ENCODE peak calls at places on chromosomes 12 and 14, in ten cellular contexts. One of them, this sample, is unnamed.

GRCh38 chr14:44154889-44155288 is 352.2 kb downstream of the FSCB start:
- DNase-seq in pancreas: no peak
- DNase-seq in brain microvascular endothelial cell: no peak
- DNase-seq in endodermal cell: no peak
- DNase-seq in colonic mucosa: no peak
- DNase-seq in lower leg skin: no peak
- DNase-seq in lung: no peak
- DNase-seq in choroid plexus epithelial cell: no peak
- DNase-seq in fibroblast of lung: no peak
- DNase-seq in uterus: no peak
- DNase-seq in this sample: no peak

GRCh38 chr12:91896725-91897515 is 248.7 kb downstream of the BTG1 start:
- DNase-seq in pancreas: no peak
- DNase-seq in brain microvascular endothelial cell: no peak
- DNase-seq in endodermal cell: no peak
- DNase-seq in colonic mucosa: no peak
- DNase-seq in lower leg skin: peak
- DNase-seq in lung: no peak
- DNase-seq in choroid plexus epithelial cell: no peak
- DNase-seq in fibroblast of lung: peak
- DNase-seq in uterus: peak
- DNase-seq in this sample: no peak

GRCh38 chr12:56437430-56438176 is 11.6 kb downstream of the TIMELESS start:
- DNase-seq in pancreas: no peak
- DNase-seq in brain microvascular endothelial cell: no peak
- DNase-seq in endodermal cell: no peak
- DNase-seq in colonic mucosa: no peak
- DNase-seq in lower leg skin: no peak
- DNase-seq in lung: no peak
- DNase-seq in choroid plexus epithelial cell: no peak
- DNase-seq in fibroblast of lung: no peak
- DNase-seq in uterus: no peak
- DNase-seq in this sample: no peak

GRCh38 chr14:63276016-63276415 is 42.7 kb downstream of the GPHB5 start:
- DNase-seq in pancreas: no peak
- DNase-seq in brain microvascular endothelial cell: no peak
- DNase-seq in endodermal cell: no peak
- DNase-seq in colonic mucosa: no peak
- DNase-seq in lower leg skin: no peak
- DNase-seq in lung: no peak
- DNase-seq in choroid plexus epithelial cell: no peak
- DNase-seq in fibroblast of lung: no peak
- DNase-seq in uterus: no peak
- DNase-seq in this sample: no peak

GRCh38 chr12:20260864-20261263 is 107.5 kb upstream of the PDE3A start:
- DNase-seq in pancreas: no peak
- DNase-seq in brain microvascular endothelial cell: no peak
- DNase-seq in endodermal cell: no peak
- DNase-seq in colonic mucosa: no peak
- DNase-seq in lower leg skin: no peak
- DNase-seq in lung: no peak
- DNase-seq in choroid plexus epithelial cell: no peak
- DNase-seq in fibroblast of lung: no peak
- DNase-seq in uterus: no peak
- DNase-seq in this sample: no peak

GRCh38 chr14:36057452-36058142 is 118.9 kb downstream of the PTCSC3 start:
- DNase-seq in pancreas: no peak
- DNase-seq in brain microvascular endothelial cell: no peak
- DNase-seq in endodermal cell: no peak
- DNase-seq in colonic mucosa: no peak
- DNase-seq in lower leg skin: no peak
- DNase-seq in lung: no peak
- DNase-seq in choroid plexus epithelial cell: peak
- DNase-seq in fibroblast of lung: peak
- DNase-seq in uterus: no peak
- DNase-seq in this sample: no peak

GRCh38 chr12:32049956-32050355 is 56.7 kb upstream of the BICD1 start:
- DNase-seq in pancreas: no peak
- DNase-seq in brain microvascular endothelial cell: no peak
- DNase-seq in endodermal cell: no peak
- DNase-seq in colonic mucosa: no peak
- DNase-seq in lower leg skin: no peak
- DNase-seq in lung: no peak
- DNase-seq in choroid plexus epithelial cell: no peak
- DNase-seq in fibroblast of lung: no peak
- DNase-seq in uterus: no peak
- DNase-seq in this sample: no peak

GRCh38 chr12:122499991-122500684 is 594 bp downstream of the ZCCHC8 start:
- DNase-seq in pancreas: peak
- DNase-seq in brain microvascular endothelial cell: peak
- DNase-seq in endodermal cell: peak
- DNase-seq in colonic mucosa: peak
- DNase-seq in lower leg skin: peak
- DNase-seq in lung: peak
- DNase-seq in choroid plexus epithelial cell: peak
- DNase-seq in fibroblast of lung: peak
- DNase-seq in uterus: peak
- DNase-seq in this sample: peak

GRCh38 chr14:74015965-74016364 is 3.1 kb downstream of the ENTPD5 start:
- DNase-seq in pancreas: no peak
- DNase-seq in brain microvascular endothelial cell: no peak
- DNase-seq in endodermal cell: no peak
- DNase-seq in colonic mucosa: no peak
- DNase-seq in lower leg skin: no peak
- DNase-seq in lung: no peak
- DNase-seq in choroid plexus epithelial cell: no peak
- DNase-seq in fibroblast of lung: no peak
- DNase-seq in uterus: no peak
- DNase-seq in this sample: no peak

GRCh38 chr14:75438486-75439080 is 10.8 kb downstream of the JDP2 start:
- DNase-seq in pancreas: no peak
- DNase-seq in brain microvascular endothelial cell: no peak
- DNase-seq in endodermal cell: no peak
- DNase-seq in colonic mucosa: no peak
- DNase-seq in lower leg skin: no peak
- DNase-seq in lung: no peak
- DNase-seq in choroid plexus epithelial cell: no peak
- DNase-seq in fibroblast of lung: no peak
- DNase-seq in uterus: no peak
- DNase-seq in this sample: no peak

GRCh38 chr14:36224176-36224575 is 47.7 kb upstream of the PTCSC3 start:
- DNase-seq in pancreas: no peak
- DNase-seq in brain microvascular endothelial cell: no peak
- DNase-seq in endodermal cell: no peak
- DNase-seq in colonic mucosa: no peak
- DNase-seq in lower leg skin: no peak
- DNase-seq in lung: no peak
- DNase-seq in choroid plexus epithelial cell: no peak
- DNase-seq in fibroblast of lung: peak
- DNase-seq in uterus: no peak
- DNase-seq in this sample: no peak

GRCh38 chr14:72558721-72559120 is 335.2 kb downstream of the DPF3 start:
- DNase-seq in pancreas: no peak
- DNase-seq in brain microvascular endothelial cell: no peak
- DNase-seq in endodermal cell: no peak
- DNase-seq in colonic mucosa: no peak
- DNase-seq in lower leg skin: no peak
- DNase-seq in lung: no peak
- DNase-seq in choroid plexus epithelial cell: peak
- DNase-seq in fibroblast of lung: peak
- DNase-seq in uterus: no peak
- DNase-seq in this sample: peak

GRCh38 chr14:83779266-83779665 is 1750.7 kb upstream of the FLRT2 start:
- DNase-seq in pancreas: no peak
- DNase-seq in brain microvascular endothelial cell: peak
- DNase-seq in endodermal cell: no peak
- DNase-seq in colonic mucosa: no peak
- DNase-seq in lower leg skin: no peak
- DNase-seq in lung: no peak
- DNase-seq in choroid plexus epithelial cell: peak
- DNase-seq in fibroblast of lung: peak
- DNase-seq in uterus: no peak
- DNase-seq in this sample: no peak

GRCh38 chr14:51097287-51097686 is 2.4 kb upstream of the TRIM9 start:
- DNase-seq in pancreas: no peak
- DNase-seq in brain microvascular endothelial cell: no peak
- DNase-seq in endodermal cell: no peak
- DNase-seq in colonic mucosa: no peak
- DNase-seq in lower leg skin: no peak
- DNase-seq in lung: no peak
- DNase-seq in choroid plexus epithelial cell: no peak
- DNase-seq in fibroblast of lung: no peak
- DNase-seq in uterus: no peak
- DNase-seq in this sample: no peak

GRCh38 chr12:1614360-1614759 is 14.7 kb upstream of the WNT5B start:
- DNase-seq in pancreas: no peak
- DNase-seq in brain microvascular endothelial cell: no peak
- DNase-seq in endodermal cell: no peak
- DNase-seq in colonic mucosa: no peak
- DNase-seq in lower leg skin: no peak
- DNase-seq in lung: no peak
- DNase-seq in choroid plexus epithelial cell: no peak
- DNase-seq in fibroblast of lung: no peak
- DNase-seq in uterus: no peak
- DNase-seq in this sample: no peak

GRCh38 chr12:124506832-124507153 is 60.6 kb downstream of the NCOR2 start:
- DNase-seq in pancreas: peak
- DNase-seq in brain microvascular endothelial cell: no peak
- DNase-seq in endodermal cell: no peak
- DNase-seq in colonic mucosa: no peak
- DNase-seq in lower leg skin: no peak
- DNase-seq in lung: no peak
- DNase-seq in choroid plexus epithelial cell: no peak
- DNase-seq in fibroblast of lung: no peak
- DNase-seq in uterus: no peak
- DNase-seq in this sample: no peak

DNA sequence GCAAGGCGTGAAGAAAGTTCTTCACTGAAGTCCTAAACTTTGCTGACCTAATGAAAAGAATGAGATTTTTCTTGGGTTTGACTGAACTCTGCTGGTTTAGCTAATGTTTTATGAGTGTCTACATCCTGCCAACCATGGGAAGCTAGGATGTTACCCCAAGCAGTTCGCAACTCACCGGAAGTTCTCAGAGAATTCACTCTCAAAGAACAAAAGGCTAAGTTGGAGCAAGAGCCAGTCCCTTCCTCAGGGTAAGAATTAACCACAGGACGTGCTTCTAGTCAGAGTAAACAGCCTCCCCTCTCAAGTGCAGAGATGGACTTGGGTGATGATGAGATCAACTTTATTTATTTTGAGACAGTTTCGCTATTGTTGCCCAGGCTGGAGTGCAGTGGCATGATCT is 37.3 kb downstream of the TCHP start:
- DNase-seq in pancreas: no peak
- DNase-seq in brain microvascular endothelial cell: peak
- DNase-seq in endodermal cell: no peak
- DNase-seq in colonic mucosa: no peak
- DNase-seq in lower leg skin: no peak
- DNase-seq in lung: no peak
- DNase-seq in choroid plexus epithelial cell: peak
- DNase-seq in fibroblast of lung: no peak
- DNase-seq in uterus: no peak
- DNase-seq in this sample: no peak
- TF ChIP-seq CTCF in pancreas: no peak
- TF ChIP-seq CTCF in brain microvascular endothelial cell: no peak
- TF ChIP-seq CTCF in endodermal cell: no peak
- TF ChIP-seq CTCF in colonic mucosa: no peak
- TF ChIP-seq CTCF in lower leg skin: no peak
- TF ChIP-seq CTCF in lung: no peak
- TF ChIP-seq CTCF in choroid plexus epithelial cell: no peak
- TF ChIP-seq CTCF in fibroblast of lung: no peak
- TF ChIP-seq CTCF in uterus: no peak
- TF ChIP-seq CTCF in this sample: no peak

DNA sequence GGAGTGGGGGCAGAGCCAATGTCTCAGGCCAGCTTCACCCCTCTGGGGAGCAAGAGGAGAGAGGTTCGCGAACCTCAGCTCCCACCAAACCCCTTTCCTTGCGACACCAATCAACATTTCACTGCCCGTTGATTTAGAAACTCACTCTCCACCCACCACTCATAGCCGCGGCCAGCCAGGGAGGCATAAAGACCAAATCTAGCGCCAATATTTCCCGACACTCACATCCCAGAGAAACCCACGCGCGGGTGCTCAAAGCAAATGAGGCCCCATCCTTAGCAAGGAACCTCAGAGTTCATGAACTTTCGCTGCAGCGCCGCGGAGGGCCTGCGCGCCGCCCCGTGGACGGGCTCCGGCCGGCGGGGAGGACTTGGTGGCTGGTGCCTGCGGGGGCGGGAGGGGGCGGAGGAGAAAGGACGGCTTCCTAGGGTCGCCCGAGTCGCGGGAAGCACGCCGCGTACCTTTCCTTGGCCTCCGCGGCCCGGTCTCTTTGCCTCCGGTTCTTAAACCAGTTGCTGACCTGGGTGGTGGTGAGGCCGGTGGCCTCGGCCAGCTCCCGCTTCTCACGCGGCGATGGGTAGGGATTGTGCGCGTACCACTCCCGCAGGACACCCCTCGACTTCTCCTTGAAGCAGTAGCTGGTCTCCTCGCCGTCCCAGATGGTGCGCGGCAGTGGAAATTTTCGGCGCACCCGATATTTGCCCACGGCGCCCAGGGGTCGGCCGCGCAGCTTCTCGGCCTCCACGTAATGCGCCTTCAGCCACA is 926 bp downstream of the SIX1 start:
- DNase-seq in pancreas: no peak
- DNase-seq in brain microvascular endothelial cell: no peak
- DNase-seq in endodermal cell: peak
- DNase-seq in colonic mucosa: no peak
- DNase-seq in lower leg skin: no peak
- DNase-seq in lung: no peak
- DNase-seq in choroid plexus epithelial cell: peak
- DNase-seq in fibroblast of lung: no peak
- DNase-seq in uterus: no peak
- DNase-seq in this sample: no peak
- H3K4me3 ChIP-seq in pancreas: peak
- H3K4me3 ChIP-seq in brain microvascular endothelial cell: peak
- H3K4me3 ChIP-seq in endodermal cell: no peak
- H3K4me3 ChIP-seq in colonic mucosa: peak
- H3K4me3 ChIP-seq in lower leg skin: peak
- H3K4me3 ChIP-seq in lung: no peak
- H3K4me3 ChIP-seq in choroid plexus epithelial cell: peak
- H3K4me3 ChIP-seq in fibroblast of lung: peak
- H3K4me3 ChIP-seq in uterus: no peak
- H3K4me3 ChIP-seq in this sample: peak

GRCh38 chr14:23164949-23165348 is 18.5 kb downstream of the SLC7A8 start:
- DNase-seq in pancreas: no peak
- DNase-seq in brain microvascular endothelial cell: no peak
- DNase-seq in endodermal cell: no peak
- DNase-seq in colonic mucosa: no peak
- DNase-seq in lower leg skin: peak
- DNase-seq in lung: no peak
- DNase-seq in choroid plexus epithelial cell: no peak
- DNase-seq in fibroblast of lung: no peak
- DNase-seq in uterus: no peak
- DNase-seq in this sample: no peak
- TF ChIP-seq CTCF in pancreas: no peak
- TF ChIP-seq CTCF in brain microvascular endothelial cell: no peak
- TF ChIP-seq CTCF in endodermal cell: no peak
- TF ChIP-seq CTCF in colonic mucosa: no peak
- TF ChIP-seq CTCF in lower leg skin: no peak
- TF ChIP-seq CTCF in lung: no peak
- TF ChIP-seq CTCF in choroid plexus epithelial cell: no peak
- TF ChIP-seq CTCF in fibroblast of lung: no peak
- TF ChIP-seq CTCF in uterus: no peak
- TF ChIP-seq CTCF in this sample: no peak

GRCh38 chr12:132562489-132563045 is 47.8 kb downstream of the LRCOL1 start:
- DNase-seq in pancreas: no peak
- DNase-seq in brain microvascular endothelial cell: no peak
- DNase-seq in endodermal cell: no peak
- DNase-seq in colonic mucosa: no peak
- DNase-seq in lower leg skin: no peak
- DNase-seq in lung: no peak
- DNase-seq in choroid plexus epithelial cell: no peak
- DNase-seq in fibroblast of lung: no peak
- DNase-seq in uterus: no peak
- DNase-seq in this sample: no peak
- H3K4me3 ChIP-seq in pancreas: no peak
- H3K4me3 ChIP-seq in brain microvascular endothelial cell: no peak
- H3K4me3 ChIP-seq in endodermal cell: no peak
- H3K4me3 ChIP-seq in colonic mucosa: no peak
- H3K4me3 ChIP-seq in lower leg skin: no peak
- H3K4me3 ChIP-seq in lung: no peak
- H3K4me3 ChIP-seq in choroid plexus epithelial cell: no peak
- H3K4me3 ChIP-seq in fibroblast of lung: no peak
- H3K4me3 ChIP-seq in uterus: no peak
- H3K4me3 ChIP-seq in this sample: no peak

This sample was measured in AG09309.